ENCODE peak calls at places on chromosomes 5 and 9, in seven cellular contexts. Z, O, B, E, S, D and J are unnamed samples.

GRCh38 chr5:15074651-15075050 is 203.1 kb upstream of the ANKH start:
- DNase-seq in D (peak; percentile 30), B (no peak), O (no peak), Z (no peak), E (peak; percentile 12), S (no peak), J (no peak)

GRCh38 chr9:72292184-72292787 is 72.7 kb downstream of the ZFAND5 start:
- DNase-seq in E (peak; percentile 72), D (peak; percentile 79), O (no peak), Z (no peak), B (no peak), S (peak; percentile 35), J (no peak)

GRCh38 chr9:131597246-131597645 is 51.9 kb downstream of the PRRT1B start:
- DNase-seq in E (no peak), O (no peak), D (no peak), Z (no peak), S (no peak), B (no peak), J (no peak)

GRCh38 chr9:254516-254915 is 39.9 kb downstream of the DOCK8 start:
- DNase-seq in D (no peak), E (no peak), O (no peak), B (no peak), Z (no peak), S (no peak), J (no peak)

GRCh38 chr9:5389109-5389732 is 48.5 kb downstream of the PLGRKT start:
- DNase-seq in D (peak; percentile 77), E (peak; percentile 81), B (no peak), O (no peak), S (peak; percentile 74), Z (no peak), J (no peak)

GRCh38 chr5:62771331-62771730 is 192.7 kb downstream of the LRRC70 start:
- DNase-seq in B (no peak), S (no peak), E (no peak), D (no peak), Z (no peak), O (no peak), J (no peak)

GRCh38 chr5:95822408-95823240 is at the start of gene GLRX:
- DNase-seq in E (peak; percentile 90), D (peak; percentile 97), Z (peak; percentile 63), O (peak; percentile 65), B (peak; percentile 90), S (peak; percentile 98), J (no peak)

GRCh38 chr5:44388504-44389409 is 463 bp downstream of the FGF10 start:
- DNase-seq in S (no peak), E (peak; percentile 3), Z (peak; percentile 17), B (no peak), D (no peak), O (peak; percentile 52), J (peak; percentile 73)

GRCh38 chr9:137441289-137441934 is at the start of gene ENTPD8:
- DNase-seq in D (no peak), E (no peak), S (no peak), O (peak; percentile 53), B (peak; percentile 88), Z (no peak), J (no peak)

GRCh38 chr5:173318338-173318737 is 9.9 kb downstream of the STC2 start:
- DNase-seq in O (no peak), Z (no peak), S (no peak), E (no peak), D (no peak), B (no peak), J (no peak)

GRCh38 chr5:949815-950560 is 57.3 kb downstream of the TRIP13 start:
- DNase-seq in O (no peak), S (no peak), E (no peak), B (no peak), Z (no peak), D (no peak), J (no peak)

GRCh38 chr5:56615750-56616149 is 199.6 kb upstream of the MAP3K1 start:
- DNase-seq in D (no peak), E (no peak), B (no peak), O (peak; percentile 42), Z (no peak), S (no peak), J (no peak)

GRCh38 chr9:70117835-70118319 is 74.2 kb downstream of the MAMDC2 start:
- DNase-seq in O (no peak), E (peak; percentile 74), B (no peak), D (peak; percentile 57), S (peak; percentile 45), Z (no peak), J (no peak)

GRCh38 chr9:86602715-86603114 is 248.5 kb upstream of the TUT7 start:
- DNase-seq in E (no peak), B (no peak), Z (no peak), D (no peak), O (no peak), S (no peak), J (no peak)

GRCh38 chr9:128073260-128073886 is 5.3 kb downstream of the SLC25A25 start:
- DNase-seq in Z (no peak), E (no peak), B (no peak), S (no peak), D (no peak), O (no peak), J (no peak)

GRCh38 chr5:178398856-178399722 is 166.5 kb upstream of the PHYKPL start:
- DNase-seq in Z (no peak), B (no peak), D (no peak), E (no peak), S (no peak), O (no peak), J (peak; percentile 52)

GRCh38 chr5:140339636-140340035 is 6.8 kb downstream of the HBEGF start:
- DNase-seq in B (no peak), D (no peak), Z (no peak), S (no peak), E (no peak), O (no peak), J (no peak)

GRCh38 chr5:151298465-151298864 is 5.1 kb downstream of the SLC36A3 start:
- DNase-seq in E (peak; percentile 14), B (no peak), O (no peak), S (no peak), D (no peak), Z (no peak), J (no peak)

GRCh38 chr9:72972636-72973035 is 19.8 kb upstream of the ALDH1A1 start:
- DNase-seq in E (no peak), O (no peak), B (no peak), D (no peak), S (no peak), Z (no peak), J (no peak)

GRCh38 chr9:137447722-137448568 is 6.8 kb upstream of the ENTPD8 start:
- DNase-seq in O (peak; percentile 46), E (no peak), S (no peak), D (no peak), B (peak; percentile 18), Z (no peak), J (no peak)

GRCh38 chr9:79489241-79490000 is 82.3 kb upstream of the TLE4 start:
- DNase-seq in Z (no peak), O (peak; percentile 56), B (peak; percentile 21), D (peak; percentile 54), S (peak; percentile 91), E (peak; percentile 53), J (no peak)

GRCh38 chr9:96758845-96759673 is 18.8 kb downstream of the ZNF510 start:
- DNase-seq in S (no peak), O (no peak), D (no peak), Z (no peak), E (peak; percentile 14), B (no peak), J (no peak)

GRCh38 chr5:73424489-73425102 is 24.0 kb downstream of the FOXD1 start:
- DNase-seq in O (no peak), E (no peak), Z (no peak), D (no peak), S (no peak), B (no peak), J (no peak)

GRCh38 chr5:1466631-1467265 is 21.5 kb upstream of the SLC6A3 start:
- DNase-seq in S (no peak), E (no peak), D (no peak), O (peak; percentile 28), Z (peak; percentile 10), B (no peak), J (no peak)

GRCh38 chr5:175582697-175583096 is 75.2 kb upstream of the HRH2 start:
- DNase-seq in Z (no peak), O (no peak), E (no peak), S (no peak), B (no peak), D (peak; percentile 68), J (no peak)

GRCh38 chr9:34546834-34547827 is 24.3 kb upstream of the ENHO start:
- DNase-seq in B (peak; percentile 53), S (peak; percentile 68), E (peak; percentile 86), Z (peak; percentile 52), O (peak; percentile 65), D (peak; percentile 48), J (peak; percentile 70)

GRCh38 chr9:88772602-88773001 is 218.7 kb upstream of the S1PR3 start:
- DNase-seq in D (peak; percentile 47), Z (no peak), S (no peak), B (no peak), E (no peak), O (no peak), J (no peak)

GRCh38 chr5:122156724-122157325 is 27.5 kb downstream of the ZNF474 start:
- DNase-seq in E (peak; percentile 73), O (no peak), S (peak; percentile 69), D (peak; percentile 55), Z (no peak), B (no peak), J (no peak)
- TF ChIP-seq CTCF in E (peak; percentile 59), O (no peak), S (peak; percentile 84), D (peak; percentile 36), Z (peak; percentile 22), B (no peak), J (no peak)

GRCh38 chr5:61347088-61347487 is 15.0 kb downstream of the ZSWIM6 start:
- DNase-seq in D (no peak), B (no peak), O (no peak), S (no peak), E (peak; percentile 28), Z (no peak), J (no peak)
- TF ChIP-seq CTCF in D (peak; percentile 12), B (no peak), O (no peak), S (peak; percentile 50), E (peak; percentile 7), Z (no peak), J (no peak)

DNA sequence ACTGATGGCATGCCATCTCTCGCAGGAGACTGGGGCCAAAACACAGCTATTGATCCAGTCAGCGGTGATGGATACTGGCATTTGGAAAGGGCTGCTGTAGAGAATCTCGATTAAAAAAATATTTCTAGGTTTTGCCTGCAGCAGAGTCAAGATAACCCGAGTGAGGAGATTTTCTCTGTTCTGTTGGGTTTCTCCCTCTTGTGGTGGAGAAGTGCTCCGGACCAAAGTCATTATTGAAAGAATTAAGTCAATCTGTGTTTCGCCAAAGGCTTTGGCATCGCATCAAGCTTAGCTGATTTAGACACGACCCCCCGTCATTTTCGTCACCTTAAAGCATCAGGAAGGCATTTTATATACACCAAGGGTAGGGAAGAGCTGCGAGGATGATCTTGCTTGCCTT is 97.2 kb upstream of the IRX2 start:
- DNase-seq in E (peak; percentile 0), O (no peak), D (peak; percentile 16), B (no peak), Z (no peak), S (no peak), J (no peak)
- TF ChIP-seq CTCF in E (no peak), O (no peak), D (peak; percentile 31), B (no peak), Z (no peak), S (peak; percentile 41), J (no peak)

DNA sequence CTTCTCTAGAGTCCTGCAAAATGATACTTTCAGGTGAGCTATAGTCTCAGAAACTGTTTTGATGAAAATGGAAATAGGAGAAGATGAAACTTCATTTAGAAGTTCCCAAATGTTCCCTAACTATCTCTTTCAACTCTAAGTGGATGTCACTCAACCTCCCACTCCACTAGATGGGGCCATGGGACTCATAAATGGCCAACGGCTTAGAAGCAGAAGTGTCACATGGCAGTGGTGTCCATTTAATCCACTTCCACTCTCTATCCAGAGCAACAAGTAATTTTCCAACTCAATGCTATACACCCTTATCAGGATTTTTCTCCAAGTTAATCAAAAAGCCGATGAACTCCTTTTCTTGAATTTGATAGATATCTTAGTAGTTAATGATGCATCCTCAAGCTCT is 295.7 kb downstream of the EDIL3 start:
- DNase-seq in B (peak; percentile 29), D (peak; percentile 37), E (peak; percentile 59), S (no peak), Z (no peak), O (no peak), J (no peak)
- TF ChIP-seq CTCF in B (no peak), D (peak; percentile 52), E (peak; percentile 38), S (peak; percentile 29), Z (no peak), O (no peak), J (no peak)